ENCODE peak calls at places on chromosomes 6 and 20, in eight cellular contexts. One of them, this sample, is unnamed.

GRCh38 chr6:106117579-106117978 is 31.4 kb downstream of the PRDM1 start:
- DNase-seq in fibroblast of mammary gland: no peak
- DNase-seq in mesenchymal stem cell: no peak
- DNase-seq in SHP77: no peak
- DNase-seq in CD4-positive, CD25-positive, alpha-beta regulatory T cell: peak
- DNase-seq in B cell: peak
- DNase-seq in SJCRH30: no peak
- DNase-seq in transverse colon: no peak
- DNase-seq in this sample: no peak

GRCh38 chr6:75201901-75202672 is 3.8 kb downstream of the COL12A1 start:
- DNase-seq in fibroblast of mammary gland: peak
- DNase-seq in CD4-positive, CD25-positive, alpha-beta regulatory T cell: no peak
- DNase-seq in SJCRH30: no peak
- DNase-seq in mesenchymal stem cell: peak
- DNase-seq in B cell: no peak
- DNase-seq in transverse colon: peak
- DNase-seq in SHP77: peak
- DNase-seq in this sample: peak

GRCh38 chr6:6825153-6825847 is 236.8 kb downstream of the LY86 start:
- DNase-seq in B cell: no peak
- DNase-seq in CD4-positive, CD25-positive, alpha-beta regulatory T cell: no peak
- DNase-seq in mesenchymal stem cell: no peak
- DNase-seq in SJCRH30: peak
- DNase-seq in fibroblast of mammary gland: no peak
- DNase-seq in transverse colon: peak
- DNase-seq in SHP77: peak
- DNase-seq in this sample: no peak

GRCh38 chr6:30238178-30238795 is 25.1 kb upstream of the TRIM26 start:
- DNase-seq in transverse colon: no peak
- DNase-seq in CD4-positive, CD25-positive, alpha-beta regulatory T cell: no peak
- DNase-seq in fibroblast of mammary gland: peak
- DNase-seq in B cell: peak
- DNase-seq in mesenchymal stem cell: peak
- DNase-seq in SHP77: peak
- DNase-seq in SJCRH30: no peak
- DNase-seq in this sample: peak

GRCh38 chr6:13522639-13523038 is 35.2 kb upstream of the GFOD1 start:
- DNase-seq in mesenchymal stem cell: peak
- DNase-seq in B cell: no peak
- DNase-seq in CD4-positive, CD25-positive, alpha-beta regulatory T cell: no peak
- DNase-seq in transverse colon: no peak
- DNase-seq in SHP77: no peak
- DNase-seq in fibroblast of mammary gland: peak
- DNase-seq in SJCRH30: no peak
- DNase-seq in this sample: peak

GRCh38 chr20:47809561-47809960 is 24.3 kb upstream of the SULF2 start:
- DNase-seq in mesenchymal stem cell: no peak
- DNase-seq in B cell: no peak
- DNase-seq in SHP77: no peak
- DNase-seq in CD4-positive, CD25-positive, alpha-beta regulatory T cell: no peak
- DNase-seq in fibroblast of mammary gland: no peak
- DNase-seq in transverse colon: no peak
- DNase-seq in SJCRH30: peak
- DNase-seq in this sample: no peak

GRCh38 chr20:39057143-39057542 is 95.0 kb downstream of the DHX35 start:
- DNase-seq in mesenchymal stem cell: no peak
- DNase-seq in CD4-positive, CD25-positive, alpha-beta regulatory T cell: no peak
- DNase-seq in transverse colon: no peak
- DNase-seq in SJCRH30: no peak
- DNase-seq in B cell: no peak
- DNase-seq in SHP77: no peak
- DNase-seq in fibroblast of mammary gland: no peak
- DNase-seq in this sample: no peak

GRCh38 chr6:68724054-68724453 is 89.0 kb downstream of the ADGRB3 start:
- DNase-seq in SJCRH30: no peak
- DNase-seq in B cell: no peak
- DNase-seq in transverse colon: no peak
- DNase-seq in CD4-positive, CD25-positive, alpha-beta regulatory T cell: no peak
- DNase-seq in SHP77: no peak
- DNase-seq in mesenchymal stem cell: no peak
- DNase-seq in fibroblast of mammary gland: no peak
- DNase-seq in this sample: no peak

GRCh38 chr20:23744726-23745646 is 5.7 kb downstream of the CST1 start:
- DNase-seq in SHP77: no peak
- DNase-seq in CD4-positive, CD25-positive, alpha-beta regulatory T cell: no peak
- DNase-seq in transverse colon: no peak
- DNase-seq in B cell: no peak
- DNase-seq in SJCRH30: no peak
- DNase-seq in fibroblast of mammary gland: peak
- DNase-seq in mesenchymal stem cell: peak
- DNase-seq in this sample: no peak

GRCh38 chr6:5303711-5304110 is 42.4 kb downstream of the FARS2 start:
- DNase-seq in SJCRH30: no peak
- DNase-seq in transverse colon: no peak
- DNase-seq in SHP77: no peak
- DNase-seq in CD4-positive, CD25-positive, alpha-beta regulatory T cell: no peak
- DNase-seq in B cell: no peak
- DNase-seq in fibroblast of mammary gland: no peak
- DNase-seq in mesenchymal stem cell: no peak
- DNase-seq in this sample: no peak

GRCh38 chr6:104885518-104886043 is 25.9 kb upstream of the HACE1 start:
- DNase-seq in fibroblast of mammary gland: no peak
- DNase-seq in SJCRH30: no peak
- DNase-seq in B cell: no peak
- DNase-seq in transverse colon: no peak
- DNase-seq in CD4-positive, CD25-positive, alpha-beta regulatory T cell: no peak
- DNase-seq in mesenchymal stem cell: no peak
- DNase-seq in SHP77: peak
- DNase-seq in this sample: no peak

GRCh38 chr6:144262470-144263369 is 22.4 kb upstream of the UTRN start:
- DNase-seq in transverse colon: peak
- DNase-seq in B cell: no peak
- DNase-seq in mesenchymal stem cell: no peak
- DNase-seq in SHP77: no peak
- DNase-seq in SJCRH30: no peak
- DNase-seq in fibroblast of mammary gland: no peak
- DNase-seq in CD4-positive, CD25-positive, alpha-beta regulatory T cell: no peak
- DNase-seq in this sample: no peak

GRCh38 chr20:25052255-25053206 is 5.4 kb downstream of the ACSS1 start:
- DNase-seq in mesenchymal stem cell: no peak
- DNase-seq in transverse colon: peak
- DNase-seq in fibroblast of mammary gland: no peak
- DNase-seq in CD4-positive, CD25-positive, alpha-beta regulatory T cell: no peak
- DNase-seq in SHP77: no peak
- DNase-seq in SJCRH30: no peak
- DNase-seq in B cell: peak
- DNase-seq in this sample: no peak

GRCh38 chr20:4154958-4155411 is 139.6 kb upstream of the RNF24 start:
- DNase-seq in B cell: no peak
- DNase-seq in transverse colon: peak
- DNase-seq in CD4-positive, CD25-positive, alpha-beta regulatory T cell: no peak
- DNase-seq in SHP77: no peak
- DNase-seq in fibroblast of mammary gland: no peak
- DNase-seq in SJCRH30: no peak
- DNase-seq in mesenchymal stem cell: no peak
- DNase-seq in this sample: no peak

GRCh38 chr20:23606652-23607049 is 934 bp upstream of the CST9 start:
- DNase-seq in CD4-positive, CD25-positive, alpha-beta regulatory T cell: peak
- DNase-seq in SHP77: peak
- DNase-seq in fibroblast of mammary gland: peak
- DNase-seq in mesenchymal stem cell: peak
- DNase-seq in transverse colon: peak
- DNase-seq in B cell: peak
- DNase-seq in SJCRH30: peak
- DNase-seq in this sample: peak

GRCh38 chr20:25233016-25233772 is 14.7 kb upstream of the PYGB start:
- DNase-seq in B cell: no peak
- DNase-seq in CD4-positive, CD25-positive, alpha-beta regulatory T cell: no peak
- DNase-seq in SJCRH30: peak
- DNase-seq in fibroblast of mammary gland: peak
- DNase-seq in transverse colon: peak
- DNase-seq in mesenchymal stem cell: no peak
- DNase-seq in SHP77: peak
- DNase-seq in this sample: peak

GRCh38 chr20:46022411-46023147 is 6.4 kb upstream of the SLC12A5 start:
- DNase-seq in mesenchymal stem cell: no peak
- DNase-seq in CD4-positive, CD25-positive, alpha-beta regulatory T cell: peak
- DNase-seq in transverse colon: peak
- DNase-seq in SHP77: peak
- DNase-seq in B cell: peak
- DNase-seq in fibroblast of mammary gland: peak
- DNase-seq in SJCRH30: peak
- DNase-seq in this sample: peak

GRCh38 chr20:41249781-41250281 is 67.7 kb downstream of the ZHX3 start:
- DNase-seq in SHP77: no peak
- DNase-seq in transverse colon: no peak
- DNase-seq in B cell: peak
- DNase-seq in fibroblast of mammary gland: peak
- DNase-seq in mesenchymal stem cell: peak
- DNase-seq in SJCRH30: no peak
- DNase-seq in CD4-positive, CD25-positive, alpha-beta regulatory T cell: no peak
- DNase-seq in this sample: peak

GRCh38 chr6:123519191-123519510 is 117.6 kb downstream of the TRDN start:
- DNase-seq in B cell: no peak
- DNase-seq in fibroblast of mammary gland: no peak
- DNase-seq in CD4-positive, CD25-positive, alpha-beta regulatory T cell: no peak
- DNase-seq in transverse colon: no peak
- DNase-seq in SJCRH30: no peak
- DNase-seq in mesenchymal stem cell: no peak
- DNase-seq in SHP77: no peak
- DNase-seq in this sample: no peak

GRCh38 chr20:49340161-49340966 is 62.5 kb upstream of the ZNFX1 start:
- DNase-seq in SHP77: no peak
- DNase-seq in fibroblast of mammary gland: peak
- DNase-seq in transverse colon: no peak
- DNase-seq in B cell: no peak
- DNase-seq in mesenchymal stem cell: no peak
- DNase-seq in SJCRH30: no peak
- DNase-seq in CD4-positive, CD25-positive, alpha-beta regulatory T cell: no peak
- DNase-seq in this sample: no peak

GRCh38 chr6:91678679-91679078 is 1091.8 kb upstream of the MAP3K7 start:
- DNase-seq in CD4-positive, CD25-positive, alpha-beta regulatory T cell: no peak
- DNase-seq in B cell: no peak
- DNase-seq in fibroblast of mammary gland: no peak
- DNase-seq in SHP77: no peak
- DNase-seq in mesenchymal stem cell: no peak
- DNase-seq in transverse colon: no peak
- DNase-seq in SJCRH30: no peak
- DNase-seq in this sample: no peak

GRCh38 chr6:158764188-158764849 is 54.8 kb downstream of the EZR start:
- DNase-seq in transverse colon: no peak
- DNase-seq in SHP77: no peak
- DNase-seq in B cell: peak
- DNase-seq in fibroblast of mammary gland: no peak
- DNase-seq in SJCRH30: no peak
- DNase-seq in CD4-positive, CD25-positive, alpha-beta regulatory T cell: no peak
- DNase-seq in mesenchymal stem cell: no peak
- DNase-seq in this sample: no peak

GRCh38 chr20:50957276-50957675 is 1.1 kb downstream of the DPM1 start:
- DNase-seq in transverse colon: no peak
- DNase-seq in mesenchymal stem cell: peak
- DNase-seq in CD4-positive, CD25-positive, alpha-beta regulatory T cell: no peak
- DNase-seq in fibroblast of mammary gland: peak
- DNase-seq in SJCRH30: no peak
- DNase-seq in B cell: no peak
- DNase-seq in SHP77: no peak
- DNase-seq in this sample: peak

GRCh38 chr6:36729169-36729549 is 31.5 kb downstream of the RAB44 start:
- DNase-seq in SHP77: no peak
- DNase-seq in B cell: no peak
- DNase-seq in mesenchymal stem cell: no peak
- DNase-seq in SJCRH30: no peak
- DNase-seq in CD4-positive, CD25-positive, alpha-beta regulatory T cell: no peak
- DNase-seq in transverse colon: no peak
- DNase-seq in fibroblast of mammary gland: peak
- DNase-seq in this sample: no peak

This sample was measured in choroid plexus epithelial cell.